ENCODE peak calls at places on chromosomes 2 and 18, in four cellular contexts. I, K, V and E are unnamed samples.

GRCh38 chr2:136112317-136112891 is 5.5 kb downstream of the CXCR4 start:
- DNase-seq in I (no peak), K (no peak), V (no peak), E (no peak)

GRCh38 chr2:157468931-157469708 is 25.2 kb upstream of the CYTIP start:
- DNase-seq in I (peak), K (peak), V (no peak), E (no peak)

GRCh38 chr2:143429932-143430331 is 300.7 kb downstream of the ARHGAP15 start:
- DNase-seq in I (no peak), K (peak), V (no peak), E (no peak)

GRCh38 chr2:99472327-99472960 is 17.4 kb downstream of the REV1 start:
- DNase-seq in I (no peak), K (no peak), V (no peak), E (no peak)

GRCh38 chr2:226187601-226188000 is 612.0 kb downstream of the IRS1 start:
- DNase-seq in I (no peak), K (peak), V (no peak), E (no peak)

GRCh38 chr2:193276988-193277387 is 1082.3 kb upstream of the TMEFF2 start:
- DNase-seq in I (no peak), K (no peak), V (no peak), E (no peak)

GRCh38 chr2:4745596-4745995 is 946.6 kb upstream of the SOX11 start:
- DNase-seq in I (no peak), K (no peak), V (no peak), E (no peak)

GRCh38 chr18:45503988-45504387 is 111.3 kb upstream of the SLC14A2 start:
- DNase-seq in I (no peak), K (no peak), V (no peak), E (no peak)

GRCh38 chr2:233419626-233420431 is 65.5 kb downstream of the DGKD start:
- DNase-seq in I (no peak), K (no peak), V (no peak), E (no peak)

GRCh38 chr2:126665483-126665882 is 9.5 kb downstream of the GYPC start:
- DNase-seq in I (no peak), K (no peak), V (no peak), E (no peak)

GRCh38 chr2:38610851-38611801 is 8.4 kb upstream of the HNRNPLL start:
- DNase-seq in I (no peak), K (peak), V (no peak), E (no peak)

GRCh38 chr2:162574615-162575452 is 230.9 kb downstream of the GCA start:
- DNase-seq in I (no peak), K (no peak), V (no peak), E (no peak)

GRCh38 chr2:98465456-98466201 is 21.0 kb downstream of the INPP4A start:
- DNase-seq in I (no peak), K (peak), V (peak), E (no peak)

GRCh38 chr2:239498981-239499633 is 98.3 kb upstream of the HDAC4 start:
- DNase-seq in I (no peak), K (no peak), V (no peak), E (no peak)

GRCh38 chr2:36539631-36540030 is 58.3 kb downstream of the FEZ2 start:
- DNase-seq in I (peak), K (peak), V (no peak), E (no peak)

GRCh38 chr2:165675551-165675968 is 118.5 kb downstream of the GALNT3 start:
- DNase-seq in I (no peak), K (no peak), V (no peak), E (no peak)

GRCh38 chr2:210676067-210676466 is 119.7 kb downstream of the CPS1 start:
- DNase-seq in I (no peak), K (no peak), V (no peak), E (no peak)

GRCh38 chr18:8052237-8052701 is 485.2 kb downstream of the PTPRM start:
- DNase-seq in I (peak), K (no peak), V (no peak), E (no peak)

GRCh38 chr2:241194811-241195210 is 6.3 kb downstream of the ANO7 start:
- DNase-seq in I (no peak), K (no peak), V (no peak), E (no peak)

GRCh38 chr2:28420717-28421116 is 28.1 kb downstream of the FOSL2 start:
- DNase-seq in I (no peak), K (no peak), V (no peak), E (no peak)

GRCh38 chr18:55857409-55857808 is 269.4 kb upstream of the TCF4 start:
- DNase-seq in I (peak), K (no peak), V (no peak), E (no peak)

GRCh38 chr2:173511357-173511756 is 156.7 kb downstream of the CDCA7 start:
- DNase-seq in I (no peak), K (no peak), V (no peak), E (no peak)

GRCh38 chr2:113036763-113037162 is 15.9 kb downstream of the IL36B start:
- DNase-seq in I (no peak), K (no peak), V (no peak), E (no peak)

GRCh38 chr2:128781888-128782385 is 463.3 kb upstream of the HS6ST1 start:
- DNase-seq in I (no peak), K (no peak), V (no peak), E (no peak)

GRCh38 chr2:124254621-124255020 is 229.5 kb downstream of the CNTNAP5 start:
- DNase-seq in I (peak), K (peak), V (no peak), E (no peak)

GRCh38 chr2:3635171-3636008 is 22.6 kb upstream of the ALLC start:
- DNase-seq in I (no peak), K (peak), V (no peak), E (no peak)

GRCh38 chr2:55014962-55015939 is 35.0 kb downstream of the RTN4 start:
- DNase-seq in I (peak), K (peak), V (peak), E (no peak)

GRCh38 chr18:80228051-80228848 is 19.1 kb downstream of the PARD6G start:
- DNase-seq in I (no peak), K (no peak), V (no peak), E (no peak)